ENCODE peak calls at places on chromosomes 12 and 14, in four cellular contexts. Q is WTC11, O is K562, G is HepG2. M is an unnamed sample.

GRCh38 chr14:69574266-69574953 is at the start of gene CCDC177:
- DNase-seq in Q (peak), O (peak), G (peak), M (peak)

GRCh38 chr14:21382886-21383847 is 652 bp downstream of the SUPT16H start:
- DNase-seq in Q (peak), O (peak), G (peak), M (peak)

GRCh38 chr14:104109731-104110361 is 24.3 kb downstream of the ASPG start:
- DNase-seq in Q (peak), O (no peak), G (no peak), M (no peak)

GRCh38 chr14:78902010-78902623 is 731.9 kb downstream of the NRXN3 start:
- DNase-seq in Q (peak), O (peak), G (peak), M (peak)

GRCh38 chr12:67472551-67472950 is 176.0 kb upstream of the DYRK2 start:
- DNase-seq in Q (no peak), O (no peak), G (no peak), M (no peak)

GRCh38 chr14:46344327-46344937 is 307.1 kb downstream of the RPL10L start:
- DNase-seq in Q (no peak), O (peak), G (peak), M (peak)

GRCh38 chr12:25051583-25052190 is 102.8 kb upstream of the BCAT1 start:
- DNase-seq in Q (no peak), O (peak), G (no peak), M (no peak)

GRCh38 chr12:113136128-113136989 is 798 bp upstream of the RASAL1 start:
- DNase-seq in Q (peak), O (peak), G (no peak), M (no peak)

GRCh38 chr14:59634617-59635016 is 58.0 kb upstream of the CCDC175 start:
- DNase-seq in Q (no peak), O (no peak), G (no peak), M (no peak)

GRCh38 chr14:23067847-23068791 is 10.8 kb upstream of the CDH24 start:
- DNase-seq in Q (no peak), O (no peak), G (no peak), M (no peak)

GRCh38 chr12:84508943-84509342 is 403.7 kb downstream of the SLC6A15 start:
- DNase-seq in Q (no peak), O (no peak), G (no peak), M (no peak)

GRCh38 chr12:120775862-120776552 is 50.4 kb downstream of the ACADS start:
- DNase-seq in Q (no peak), O (no peak), G (peak), M (no peak)

GRCh38 chr12:131920902-131921840 is 7.9 kb upstream of the PUS1 start:
- DNase-seq in Q (no peak), O (no peak), G (no peak), M (no peak)

GRCh38 chr14:93040443-93040842 is 75.3 kb downstream of the ITPK1 start:
- DNase-seq in Q (no peak), O (no peak), G (no peak), M (no peak)

GRCh38 chr14:93041830-93042229 is 73.9 kb downstream of the ITPK1 start:
- DNase-seq in Q (no peak), O (no peak), G (no peak), M (no peak)

GRCh38 chr14:93042968-93043940 is 72.5 kb downstream of the ITPK1 start:
- DNase-seq in Q (no peak), O (no peak), G (peak), M (peak)

GRCh38 chr14:93039649-93040315 is 75.9 kb downstream of the ITPK1 start:
- DNase-seq in Q (no peak), O (no peak), G (no peak), M (no peak)

DNA sequence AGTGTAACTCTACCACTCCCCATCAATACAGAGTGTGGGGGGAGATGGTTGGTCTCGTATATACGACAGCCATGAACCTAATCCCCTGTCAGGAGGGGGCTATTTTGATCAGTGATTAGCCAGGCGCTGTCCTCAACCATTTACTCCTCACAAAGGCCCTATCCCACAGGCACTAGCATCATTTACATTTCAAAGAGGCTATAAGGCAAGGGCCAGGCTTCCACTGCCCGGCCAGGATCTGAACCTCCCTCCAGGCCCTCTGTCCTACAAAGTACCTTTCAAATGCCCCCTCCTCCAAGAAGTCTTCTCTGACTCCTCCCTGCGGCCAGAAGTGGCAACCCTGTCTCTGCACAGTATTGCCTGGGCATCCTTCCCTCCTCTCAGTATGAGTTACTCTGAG is 74.7 kb downstream of the ITPK1 start:
- DNase-seq in Q (peak), O (no peak), G (no peak), M (no peak)
- TF ChIP-seq HMGXB4 in Q (no peak), O (no peak), G (no peak), M (no peak)

DNA sequence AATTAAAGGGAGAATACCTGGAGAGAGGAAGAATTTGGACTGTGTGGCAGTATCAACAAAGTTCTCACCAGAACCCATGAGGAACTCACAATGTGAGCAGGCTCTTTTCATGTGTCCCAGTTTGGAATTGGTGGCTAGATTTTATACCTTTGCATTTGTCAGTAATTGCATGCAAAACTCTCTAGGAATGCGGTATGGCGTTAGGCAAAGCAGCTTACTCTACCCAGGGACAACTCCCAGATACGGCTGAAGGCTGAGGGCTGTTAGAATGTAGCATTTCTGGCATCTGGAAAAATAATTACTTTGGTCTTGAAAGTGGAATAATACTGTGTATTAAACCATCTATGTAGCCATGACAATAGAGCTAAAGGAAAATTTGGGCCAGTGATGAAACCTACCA is 635.5 kb downstream of the SLC16A7 start:
- DNase-seq in Q (no peak), O (no peak), G (no peak), M (no peak)
- TF ChIP-seq HMGXB4 in Q (no peak), O (no peak), G (no peak), M (no peak)

GRCh38 chr14:38618514-38618913 is 362.6 kb upstream of the CLEC14A start:
- DNase-seq in Q (no peak), O (no peak), G (no peak), M (no peak)
- TF ChIP-seq HMGXB4 in Q (no peak), O (no peak), G (no peak), M (no peak)

GRCh38 chr12:6852651-6853354 is 853 bp downstream of the USP5 start:
- DNase-seq in Q (peak), O (peak), G (peak), M (peak)
- TF ChIP-seq HMGXB4 in Q (no peak), O (no peak), G (no peak), M (no peak)

GRCh38 chr14:29740491-29740890 is 187.2 kb downstream of the PRKD1 start:
- DNase-seq in Q (no peak), O (no peak), G (no peak), M (no peak)

GRCh38 chr14:29738056-29738455 is 189.6 kb downstream of the PRKD1 start:
- DNase-seq in Q (no peak), O (no peak), G (no peak), M (no peak)

GRCh38 chr14:29743566-29743965 is 184.1 kb downstream of the PRKD1 start:
- DNase-seq in Q (no peak), O (no peak), G (no peak), M (no peak)

GRCh38 chr14:29738950-29739349 is 188.7 kb downstream of the PRKD1 start:
- DNase-seq in Q (no peak), O (no peak), G (no peak), M (no peak)

GRCh38 chr14:29741909-29742401 is 185.7 kb downstream of the PRKD1 start:
- DNase-seq in Q (no peak), O (no peak), G (no peak), M (no peak)
- TF ChIP-seq HMGXB4 in Q (no peak), O (no peak), G (no peak), M (no peak)

GRCh38 chr12:65656904-65657351 is 167.4 kb upstream of the HMGA2 start:
- DNase-seq in Q (no peak), O (peak), G (no peak), M (peak)
- TF ChIP-seq HMGXB4 in Q (no peak), O (no peak), G (no peak), M (no peak)

DNA sequence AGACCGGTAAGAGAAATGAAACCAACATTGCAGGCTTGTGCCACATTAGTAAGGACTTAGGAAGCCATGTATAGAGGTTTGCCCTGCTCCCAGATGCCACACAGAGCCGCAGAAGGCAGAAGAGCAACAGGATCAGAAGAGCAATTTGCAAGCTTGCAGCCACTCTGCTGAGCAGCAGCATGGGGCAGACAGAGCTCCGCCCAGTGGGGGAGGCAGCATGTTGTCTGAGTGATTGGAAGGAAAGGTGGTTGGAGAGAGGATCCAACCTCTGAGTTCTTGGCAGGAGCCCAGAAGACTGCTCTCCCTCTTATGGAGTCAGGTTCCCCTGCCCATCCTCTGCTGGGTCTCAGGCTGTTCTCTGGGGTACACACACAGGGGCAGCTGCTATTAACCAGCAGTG is 2.3 kb upstream of the KRT6A start:
- DNase-seq in Q (peak), O (peak), G (no peak), M (peak)
- TF ChIP-seq HMGXB4 in Q (no peak), O (no peak), G (no peak), M (no peak)

DNA sequence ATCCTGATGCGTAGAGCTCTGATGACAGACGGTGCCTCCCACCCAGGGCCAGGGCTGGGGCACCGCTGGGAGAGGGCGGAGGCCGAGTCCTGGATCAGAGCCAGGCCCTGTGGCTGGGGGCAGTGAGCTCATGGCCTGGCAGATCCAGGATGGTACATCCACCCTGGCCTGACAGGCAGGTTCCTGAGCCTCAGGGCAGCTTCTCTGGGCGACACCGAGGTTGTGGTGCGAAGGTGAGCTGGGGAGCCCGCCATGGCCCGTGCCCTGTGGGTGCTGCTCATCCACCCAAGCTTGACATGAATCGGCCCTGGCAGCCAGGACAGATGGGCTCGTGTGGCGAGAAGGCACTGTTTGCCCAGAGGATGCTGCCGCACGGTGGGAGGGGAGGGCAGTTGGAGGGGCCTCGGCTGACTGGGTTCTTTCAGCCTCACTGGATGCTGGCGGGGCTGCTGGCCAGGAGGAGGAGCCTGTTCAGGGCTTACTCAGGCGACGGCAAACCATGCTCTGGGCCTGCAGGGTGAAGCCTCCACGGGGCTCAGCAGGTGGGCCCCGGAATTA is 16.6 kb downstream of the LRTM2 start:
- DNase-seq in Q (no peak), O (no peak), G (peak), M (no peak)
- TF ChIP-seq HMGXB4 in Q (no peak), O (no peak), G (no peak), M (no peak)

GRCh38 chr14:100592461-100592871 is 5.2 kb upstream of the BEGAIN start:
- DNase-seq in Q (peak), O (no peak), G (no peak), M (no peak)

GRCh38 chr14:100592972-100593371 is 5.8 kb upstream of the BEGAIN start:
- DNase-seq in Q (peak), O (no peak), G (no peak), M (no peak)

GRCh38 chr14:100591453-100592371 is 4.5 kb upstream of the BEGAIN start:
- DNase-seq in Q (peak), O (no peak), G (no peak), M (no peak)

GRCh38 chr14:100594625-100594951 is 7.4 kb upstream of the BEGAIN start:
- DNase-seq in Q (peak), O (no peak), G (no peak), M (no peak)

DNA sequence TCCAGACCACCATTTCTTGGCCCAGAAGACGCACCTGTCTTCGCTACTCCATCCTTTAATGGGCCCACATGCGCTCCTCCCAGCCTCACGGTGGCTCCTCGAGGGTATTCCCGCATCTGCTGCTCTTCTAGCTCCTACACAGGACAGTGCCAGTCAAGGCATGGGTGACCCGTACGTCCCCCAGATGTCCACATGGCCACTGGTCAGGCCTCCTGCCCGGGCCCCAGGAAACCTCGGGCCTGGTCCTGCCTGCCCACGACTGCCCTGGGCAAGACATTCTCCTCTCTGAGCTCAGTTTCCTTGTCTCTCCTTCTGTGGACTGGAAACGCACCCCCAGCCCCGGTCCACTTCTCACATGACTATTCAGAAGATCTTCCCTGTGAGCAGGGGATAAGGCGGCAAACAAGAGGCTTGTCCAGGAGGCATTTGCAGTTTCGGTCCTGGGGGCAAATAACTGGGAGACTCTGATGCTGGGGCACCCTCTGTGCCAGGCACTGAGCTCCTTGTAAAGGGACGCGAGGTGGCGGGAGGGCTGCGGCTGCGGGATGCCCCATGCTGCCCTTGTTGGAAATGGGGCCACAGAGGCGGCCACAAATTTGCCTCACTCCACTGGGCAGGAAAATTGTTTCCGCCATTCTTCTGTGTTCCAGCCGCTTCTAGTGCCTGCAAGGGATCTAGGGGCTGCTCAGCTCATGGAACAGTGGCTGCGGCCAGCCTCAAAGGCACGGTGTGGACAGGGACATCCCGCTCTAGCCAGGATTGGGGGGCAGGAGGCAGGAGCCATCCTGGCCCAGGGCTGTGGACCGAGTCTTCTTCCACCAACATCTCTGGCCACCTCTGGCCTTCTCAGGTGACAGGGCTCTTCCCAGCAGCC is 6.8 kb upstream of the BEGAIN start:
- DNase-seq in Q (peak), O (no peak), G (no peak), M (no peak)
- TF ChIP-seq HMGXB4 in Q (no peak), O (no peak), G (no peak), M (no peak)